ENCODE peak calls at places on chromosomes 3 and 15, in eight cellular contexts. M is heart right ventricle; X is naive thymus-derived CD4-positive, alpha-beta T cell; G is iPS DF 6.9; H is lower lobe of right lung; Y is effector memory CD4-positive, alpha-beta T cell; U is AG04450; N is right cardiac atrium. S is an unnamed sample. For H3K9me3, the result is how much of the 10 kb centered on the place peaks cover.

GRCh38 chr3:142735462-142735861 is 11.6 kb downstream of the TRPC1 start:
- DNase-seq in M (no peak), X (no peak), G (no peak), H (no peak), Y (no peak), U (no peak), N (no peak), S (no peak)

GRCh38 chr3:189839576-189839975 is 208.4 kb downstream of the TP63 start:
- DNase-seq in M (no peak), X (no peak), G (no peak), H (no peak), Y (no peak), U (no peak), N (no peak), S (no peak)

GRCh38 chr15:35327789-35328188 is 218.2 kb downstream of the DPH6 start:
- DNase-seq in M (no peak), X (no peak), G (no peak), H (no peak), Y (no peak), U (peak), N (no peak), S (no peak)

GRCh38 chr3:134378818-134379217 is 4.6 kb upstream of the AMOTL2 start:
- DNase-seq in M (no peak), X (no peak), G (no peak), H (no peak), Y (no peak), U (no peak), N (no peak), S (no peak)

GRCh38 chr3:42189746-42190145 is 76.2 kb downstream of the CCK start:
- DNase-seq in M (no peak), X (no peak), G (no peak), H (no peak), Y (no peak), U (no peak), N (no peak), S (no peak)

GRCh38 chr3:17014286-17014685 is 129.5 kb downstream of the PLCL2 start:
- DNase-seq in M (no peak), X (no peak), G (no peak), H (no peak), Y (no peak), U (no peak), N (no peak), S (no peak)

GRCh38 chr3:188421836-188422540 is 268.0 kb downstream of the LPP start:
- DNase-seq in M (peak), X (no peak), G (no peak), H (no peak), Y (no peak), U (no peak), N (no peak), S (no peak)

GRCh38 chr15:74307827-74308642 is 59.4 kb downstream of the CYP11A1 start:
- DNase-seq in M (peak), X (no peak), G (no peak), H (no peak), Y (no peak), U (no peak), N (peak), S (no peak)

GRCh38 chr3:127679534-127680145 is 6.9 kb downstream of the ABTB1 start:
- DNase-seq in M (no peak), X (no peak), G (no peak), H (no peak), Y (no peak), U (no peak), N (no peak), S (no peak)

GRCh38 chr3:139111392-139112229 is 66.9 kb upstream of the PRR23C start:
- DNase-seq in M (peak), X (peak), G (peak), H (peak), Y (peak), U (peak), N (peak), S (peak)

GRCh38 chr15:31489801-31490646 is 163.4 kb downstream of the KLF13 start:
- DNase-seq in M (peak), X (peak), G (no peak), H (no peak), Y (no peak), U (no peak), N (no peak), S (no peak)

GRCh38 chr3:46878796-46879436 is 1.4 kb downstream of the PTH1R start:
- DNase-seq in M (no peak), X (no peak), G (no peak), H (no peak), Y (no peak), U (no peak), N (peak), S (no peak)

GRCh38 chr3:122299872-122300460 is 25.1 kb upstream of the CSTA start:
- DNase-seq in M (no peak), X (peak), G (peak), H (no peak), Y (no peak), U (no peak), N (no peak), S (no peak)

GRCh38 chr15:78179286-78179840 is 30.2 kb downstream of the IDH3A start:
- DNase-seq in M (no peak), X (no peak), G (no peak), H (no peak), Y (no peak), U (no peak), N (no peak), S (no peak)

GRCh38 chr3:41216993-41217392 is 17.7 kb downstream of the CTNNB1 start:
- DNase-seq in M (no peak), X (no peak), G (no peak), H (no peak), Y (no peak), U (no peak), N (no peak), S (no peak)

GRCh38 chr3:189360291-189360690 is 188.5 kb downstream of the TPRG1 start:
- DNase-seq in M (no peak), X (no peak), G (no peak), H (no peak), Y (no peak), U (no peak), N (no peak), S (no peak)

GRCh38 chr3:145849115-145849514 is 311.9 kb downstream of the PLOD2 start:
- DNase-seq in M (no peak), X (no peak), G (no peak), H (no peak), Y (no peak), U (no peak), N (no peak), S (no peak)

GRCh38 chr3:173685471-173685870 is 287.9 kb downstream of the NLGN1 start:
- DNase-seq in M (no peak), X (no peak), G (no peak), H (no peak), Y (no peak), U (no peak), N (no peak), S (no peak)

GRCh38 chr15:70025413-70026296 is 72.1 kb downstream of the TLE3 start:
- DNase-seq in M (no peak), X (no peak), G (no peak), H (no peak), Y (no peak), U (no peak), N (no peak), S (no peak)

GRCh38 chr3:114404590-114404989 is 110.8 kb downstream of the TIGIT start:
- DNase-seq in M (no peak), X (no peak), G (no peak), H (no peak), Y (no peak), U (no peak), N (no peak), S (no peak)

GRCh38 chr3:757711-758110 is 335.1 kb upstream of the CNTN6 start:
- DNase-seq in M (no peak), X (no peak), G (no peak), H (no peak), Y (no peak), U (no peak), N (no peak), S (no peak)

GRCh38 chr3:193732391-193732790 is 139.4 kb downstream of the OPA1 start:
- DNase-seq in M (no peak), X (no peak), G (no peak), H (no peak), Y (no peak), U (peak), N (no peak), S (no peak)

GRCh38 chr3:13012228-13012691 is 61.0 kb downstream of the IQSEC1 start:
- DNase-seq in M (peak), X (no peak), G (no peak), H (peak), Y (peak), U (no peak), N (peak), S (no peak)

GRCh38 chr3:118792191-118792590 is 242.5 kb downstream of the IGSF11 start:
- DNase-seq in M (no peak), X (no peak), G (no peak), H (no peak), Y (no peak), U (no peak), N (no peak), S (no peak)

DNA sequence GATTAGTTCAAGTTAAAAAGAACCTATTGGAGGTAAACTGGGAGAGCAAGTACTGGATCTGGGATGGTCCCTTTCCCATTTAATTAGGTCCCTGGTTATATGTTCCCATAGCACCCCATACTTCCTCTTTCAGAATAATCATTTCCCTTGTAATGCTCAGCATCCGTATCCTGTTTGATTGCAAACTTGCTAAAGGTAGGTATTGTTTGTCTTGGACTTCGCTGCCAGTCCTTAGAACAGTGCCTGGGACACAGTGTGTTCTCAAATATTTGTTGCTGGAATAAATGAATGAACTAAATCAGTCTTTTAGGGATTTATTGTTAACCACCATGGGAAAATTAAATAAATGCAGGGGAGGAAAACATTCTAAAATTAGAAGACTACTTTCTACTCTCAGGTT is 299.8 kb downstream of the GRM7 start:
- DNase-seq in M (no peak), X (no peak), G (no peak), H (no peak), Y (no peak), U (no peak), N (no peak), S (no peak)
- H3K9me3 ChIP-seq in M (under half), X (under half), G (under half), H (under half), Y (under half), U (under half), N (under half), S (under half)

DNA sequence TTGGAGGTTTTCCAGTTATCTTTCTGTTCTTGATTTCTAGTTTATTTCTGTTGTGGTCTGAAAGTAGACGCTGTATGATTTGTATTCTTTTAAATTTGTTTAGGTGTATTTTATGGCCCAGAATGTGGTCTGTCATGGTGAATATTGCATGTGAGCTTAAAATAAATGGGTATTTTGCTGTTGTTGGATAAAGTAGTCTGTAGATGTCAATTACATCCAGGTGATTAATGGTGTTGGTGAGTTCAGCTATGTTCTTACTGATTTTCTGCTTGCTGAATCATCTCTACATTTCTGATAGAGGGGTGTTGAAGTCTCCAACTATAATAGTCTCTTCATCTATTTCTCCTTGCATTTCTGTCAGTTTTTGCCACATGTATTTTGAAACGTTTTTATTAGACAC is 383.3 kb upstream of the SGO1 start:
- DNase-seq in M (no peak), X (no peak), G (no peak), H (no peak), Y (no peak), U (no peak), N (no peak), S (no peak)
- H3K9me3 ChIP-seq in M (under half), X (under half), G (under half), H (under half), Y (under half), U (under half), N (under half), S (under half)

GRCh38 chr15:56490461-56490860 is 25.5 kb upstream of the MNS1 start:
- DNase-seq in M (no peak), X (no peak), G (no peak), H (no peak), Y (no peak), U (no peak), N (no peak), S (no peak)
- H3K9me3 ChIP-seq in M (under half), X (under half), G (under half), H (under half), Y (under half), U (under half), N (under half), S (under half)

GRCh38 chr15:47484119-47484518 is 233.2 kb upstream of the SEMA6D start:
- DNase-seq in M (no peak), X (no peak), G (no peak), H (no peak), Y (no peak), U (no peak), N (no peak), S (no peak)
- H3K9me3 ChIP-seq in M (under half), X (under half), G (under half), H (under half), Y (under half), U (under half), N (under half), S (under half)

DNA sequence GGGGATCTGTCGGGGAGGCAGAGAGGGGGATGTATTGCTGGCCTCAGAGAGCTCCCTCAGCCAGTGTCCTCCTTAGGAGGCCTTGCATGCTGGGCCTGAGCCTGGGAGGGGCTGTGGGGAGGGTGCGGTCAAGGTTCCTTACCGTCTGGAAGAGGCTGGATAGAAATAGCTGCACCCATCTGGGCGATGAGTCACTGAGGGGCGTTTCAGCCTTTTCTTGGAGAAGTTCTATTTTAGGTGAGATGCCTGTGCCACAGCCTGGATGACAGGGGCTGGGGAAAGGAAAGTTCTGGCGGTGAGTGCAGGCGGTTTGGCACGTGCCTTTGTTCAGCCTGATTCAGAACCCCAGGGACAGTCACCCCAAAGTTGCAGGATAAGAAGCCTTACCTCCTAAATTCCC is 35.7 kb upstream of the APEH start:
- DNase-seq in M (no peak), X (no peak), G (no peak), H (no peak), Y (no peak), U (no peak), N (no peak), S (no peak)
- H3K9me3 ChIP-seq in M (under half), X (under half), G (under half), H (under half), Y (under half), U (under half), N (under half), S (under half)

DNA sequence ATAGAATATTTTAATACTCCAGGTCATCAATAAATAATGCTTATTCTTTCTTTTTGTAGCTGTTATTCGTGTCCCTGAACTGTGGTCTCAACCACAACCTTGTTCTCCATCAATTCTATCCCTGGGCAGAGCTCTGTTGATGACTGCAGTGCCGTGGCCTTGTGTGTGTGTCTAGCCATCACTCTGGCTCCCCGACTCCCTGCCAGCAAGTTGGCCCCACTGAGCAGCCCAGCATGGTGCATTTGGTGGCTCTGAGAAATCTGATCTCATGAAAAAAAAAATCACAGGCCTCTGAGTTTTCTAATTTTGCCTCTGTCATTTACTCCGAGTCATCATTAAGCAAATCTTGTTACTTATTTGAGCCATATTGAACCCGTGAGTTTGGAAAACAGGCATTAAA is 164.7 kb downstream of the GOLGA6L6 start:
- DNase-seq in M (no peak), X (no peak), G (no peak), H (no peak), Y (no peak), U (no peak), N (no peak), S (no peak)
- H3K9me3 ChIP-seq in M (under half), X (under half), G (under half), H (under half), Y (under half), U (under half), N (under half), S (under half)

DNA sequence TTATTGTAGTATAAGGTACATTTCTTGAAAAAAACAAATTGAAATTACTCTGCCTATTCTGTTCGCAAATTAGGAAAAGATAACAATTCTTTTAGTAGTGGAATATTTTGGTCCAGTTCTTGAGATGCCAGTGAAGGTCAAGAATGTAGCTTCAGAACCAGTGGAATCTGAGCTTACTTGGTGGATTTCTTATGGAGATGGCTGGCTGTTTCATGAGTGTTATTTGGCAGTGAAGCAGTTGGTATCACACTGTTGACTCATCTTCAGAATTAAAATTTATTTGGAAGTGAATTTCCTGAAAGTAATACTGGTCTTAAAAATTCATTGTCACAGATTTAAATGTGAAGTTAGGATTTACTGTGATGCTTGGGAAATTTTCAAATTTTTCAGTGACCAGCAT is 19.1 kb downstream of the RNF13 start:
- DNase-seq in M (no peak), X (no peak), G (no peak), H (no peak), Y (no peak), U (no peak), N (no peak), S (no peak)
- H3K9me3 ChIP-seq in M (under half), X (under half), G (under half), H (under half), Y (under half), U (under half), N (under half), S (under half)

S was measured in T-helper 17 cell.